ENCODE peak calls at places on chromosome 16, in four cellular contexts. One of them, this sample, is unnamed.

GRCh38 chr16:533391-534088 is 6.0 kb downstream of the CAPN15 start:
- DNase-seq in GM12878: no peak
- DNase-seq in HEK293T: no peak
- DNase-seq in HepG2: peak
- DNase-seq in this sample: no peak

GRCh38 chr16:85057948-85058347 is 30.4 kb downstream of the KIAA0513 start:
- DNase-seq in GM12878: peak
- DNase-seq in HEK293T: no peak
- DNase-seq in HepG2: no peak
- DNase-seq in this sample: no peak

GRCh38 chr16:56262148-56262878 is 71.0 kb downstream of the GNAO1 start:
- DNase-seq in GM12878: no peak
- DNase-seq in HEK293T: no peak
- DNase-seq in HepG2: no peak
- DNase-seq in this sample: peak

GRCh38 chr16:82736161-82736697 is 109.5 kb downstream of the CDH13 start:
- DNase-seq in GM12878: no peak
- DNase-seq in HEK293T: no peak
- DNase-seq in HepG2: no peak
- DNase-seq in this sample: no peak

GRCh38 chr16:13093676-13094075 is 192.3 kb downstream of the SHISA9 start:
- DNase-seq in GM12878: no peak
- DNase-seq in HEK293T: no peak
- DNase-seq in HepG2: no peak
- DNase-seq in this sample: no peak

GRCh38 chr16:56576585-56577299 is 11.9 kb downstream of the MT4 start:
- DNase-seq in GM12878: peak
- DNase-seq in HEK293T: peak
- DNase-seq in HepG2: peak
- DNase-seq in this sample: peak

GRCh38 chr16:56629531-56629930 is 2.9 kb upstream of the MT1M start:
- DNase-seq in GM12878: no peak
- DNase-seq in HEK293T: no peak
- DNase-seq in HepG2: no peak
- DNase-seq in this sample: no peak

GRCh38 chr16:57131351-57131970 is 39.1 kb downstream of the CPNE2 start:
- DNase-seq in GM12878: no peak
- DNase-seq in HEK293T: no peak
- DNase-seq in HepG2: no peak
- DNase-seq in this sample: no peak

GRCh38 chr16:23466162-23466885 is 13.3 kb upstream of the COG7 start:
- DNase-seq in GM12878: no peak
- DNase-seq in HEK293T: no peak
- DNase-seq in HepG2: no peak
- DNase-seq in this sample: no peak

GRCh38 chr16:50178397-50179018 is 25.4 kb downstream of the TENT4B start:
- DNase-seq in GM12878: no peak
- DNase-seq in HEK293T: no peak
- DNase-seq in HepG2: no peak
- DNase-seq in this sample: no peak

GRCh38 chr16:50169555-50170096 is 16.5 kb downstream of the TENT4B start:
- DNase-seq in GM12878: no peak
- DNase-seq in HEK293T: no peak
- DNase-seq in HepG2: no peak
- DNase-seq in this sample: no peak

GRCh38 chr16:50167603-50168002 is 14.5 kb downstream of the TENT4B start:
- DNase-seq in GM12878: no peak
- DNase-seq in HEK293T: no peak
- DNase-seq in HepG2: no peak
- DNase-seq in this sample: no peak

GRCh38 chr16:50172195-50172922 is 19.3 kb downstream of the TENT4B start:
- DNase-seq in GM12878: no peak
- DNase-seq in HEK293T: no peak
- DNase-seq in HepG2: no peak
- DNase-seq in this sample: no peak

GRCh38 chr16:50173318-50173717 is 20.2 kb downstream of the TENT4B start:
- DNase-seq in GM12878: no peak
- DNase-seq in HEK293T: no peak
- DNase-seq in HepG2: no peak
- DNase-seq in this sample: no peak
- TF ChIP-seq TARDBP in GM12878: no peak
- TF ChIP-seq TARDBP in HEK293T: no peak
- TF ChIP-seq TARDBP in HepG2: no peak
- TF ChIP-seq TARDBP in this sample: no peak

DNA sequence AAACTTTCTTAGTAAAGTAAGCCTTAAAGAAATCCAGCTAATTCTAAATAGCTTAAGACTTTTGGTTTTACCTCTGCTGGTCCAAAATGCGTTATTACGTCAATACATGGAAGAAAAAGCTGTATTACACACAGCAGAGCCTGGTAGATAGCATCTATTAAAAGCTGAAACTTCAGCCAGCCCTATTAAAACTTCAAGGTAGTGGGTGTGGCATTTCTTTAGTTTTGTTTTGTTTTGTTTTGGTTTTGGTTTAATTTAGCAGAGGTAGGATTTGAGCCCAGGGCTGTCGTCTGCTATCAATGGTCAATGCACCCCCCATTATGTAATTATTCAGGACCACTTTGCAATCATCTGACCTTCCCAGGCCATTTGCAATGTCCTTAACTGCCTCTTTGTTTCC is 318.4 kb upstream of the MAF start:
- DNase-seq in GM12878: no peak
- DNase-seq in HEK293T: no peak
- DNase-seq in HepG2: no peak
- DNase-seq in this sample: no peak
- TF ChIP-seq TARDBP in GM12878: no peak
- TF ChIP-seq TARDBP in HEK293T: no peak
- TF ChIP-seq TARDBP in HepG2: no peak
- TF ChIP-seq TARDBP in this sample: no peak

GRCh38 chr16:66193543-66194229 is 172.8 kb upstream of the CDH5 start:
- DNase-seq in GM12878: no peak
- DNase-seq in HEK293T: no peak
- DNase-seq in HepG2: no peak
- DNase-seq in this sample: no peak

GRCh38 chr16:66188786-66189725 is 177.4 kb upstream of the CDH5 start:
- DNase-seq in GM12878: no peak
- DNase-seq in HEK293T: no peak
- DNase-seq in HepG2: no peak
- DNase-seq in this sample: no peak

GRCh38 chr16:66190411-66190810 is 176.1 kb upstream of the CDH5 start:
- DNase-seq in GM12878: no peak
- DNase-seq in HEK293T: no peak
- DNase-seq in HepG2: no peak
- DNase-seq in this sample: no peak

GRCh38 chr16:66194866-66195265 is 171.6 kb upstream of the CDH5 start:
- DNase-seq in GM12878: no peak
- DNase-seq in HEK293T: no peak
- DNase-seq in HepG2: no peak
- DNase-seq in this sample: no peak

DNA sequence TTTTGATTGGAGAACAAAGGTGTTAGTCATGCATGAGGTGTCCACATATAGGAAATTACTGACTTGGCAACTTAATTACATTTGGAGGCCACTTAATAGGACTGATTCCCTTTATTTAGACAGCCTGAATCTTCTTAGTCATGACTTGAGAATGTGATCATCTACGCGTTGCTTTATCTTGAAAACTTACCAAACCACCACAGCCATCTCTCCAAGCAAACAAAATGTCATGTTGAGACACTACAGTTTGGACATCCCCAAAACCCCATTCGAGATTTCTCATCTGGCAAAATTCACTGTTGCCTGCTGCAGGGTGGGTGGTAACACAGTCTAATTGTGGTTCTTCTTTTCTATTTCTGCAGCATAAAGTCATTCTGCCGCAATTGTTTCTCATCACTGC is 176.5 kb upstream of the CDH5 start:
- DNase-seq in GM12878: no peak
- DNase-seq in HEK293T: no peak
- DNase-seq in HepG2: no peak
- DNase-seq in this sample: no peak
- TF ChIP-seq TARDBP in GM12878: no peak
- TF ChIP-seq TARDBP in HEK293T: no peak
- TF ChIP-seq TARDBP in HepG2: no peak
- TF ChIP-seq TARDBP in this sample: no peak

GRCh38 chr16:88329726-88330700 is 52.7 kb upstream of the ZNF469 start:
- DNase-seq in GM12878: no peak
- DNase-seq in HEK293T: no peak
- DNase-seq in HepG2: no peak
- DNase-seq in this sample: no peak
- TF ChIP-seq TARDBP in GM12878: no peak
- TF ChIP-seq TARDBP in HEK293T: no peak
- TF ChIP-seq TARDBP in HepG2: no peak
- TF ChIP-seq TARDBP in this sample: no peak

DNA sequence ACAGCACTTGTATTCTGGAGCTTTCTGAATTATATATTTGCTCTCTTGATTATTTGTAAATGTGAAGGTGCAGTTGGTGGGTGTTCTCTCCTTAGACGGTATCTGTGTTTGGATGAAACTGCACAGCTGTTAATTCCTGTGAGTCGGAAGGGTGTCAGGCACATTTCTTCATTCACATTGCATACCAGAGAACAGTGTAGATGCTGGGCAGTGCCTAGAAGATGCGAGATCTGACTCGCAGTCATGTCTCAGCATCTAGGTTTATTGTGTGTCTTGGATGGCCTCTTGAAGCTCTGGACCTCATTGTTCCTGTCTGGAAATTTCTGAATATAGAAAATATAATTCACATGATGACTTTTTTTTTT is 61.2 kb downstream of the CLEC16A start:
- DNase-seq in GM12878: no peak
- DNase-seq in HEK293T: no peak
- DNase-seq in HepG2: no peak
- DNase-seq in this sample: no peak
- TF ChIP-seq TARDBP in GM12878: no peak
- TF ChIP-seq TARDBP in HEK293T: no peak
- TF ChIP-seq TARDBP in HepG2: no peak
- TF ChIP-seq TARDBP in this sample: no peak

GRCh38 chr16:10787304-10787703 is 31.3 kb downstream of the TVP23A start:
- DNase-seq in GM12878: no peak
- DNase-seq in HEK293T: no peak
- DNase-seq in HepG2: no peak
- DNase-seq in this sample: peak
- TF ChIP-seq TARDBP in GM12878: no peak
- TF ChIP-seq TARDBP in HEK293T: no peak
- TF ChIP-seq TARDBP in HepG2: no peak
- TF ChIP-seq TARDBP in this sample: no peak

GRCh38 chr16:89049484-89050118 is 44.1 kb upstream of the ACSF3 start:
- DNase-seq in GM12878: no peak
- DNase-seq in HEK293T: no peak
- DNase-seq in HepG2: no peak
- DNase-seq in this sample: no peak

GRCh38 chr16:89047331-89048086 is 46.1 kb upstream of the ACSF3 start:
- DNase-seq in GM12878: no peak
- DNase-seq in HEK293T: no peak
- DNase-seq in HepG2: no peak
- DNase-seq in this sample: no peak

GRCh38 chr16:89046491-89046890 is 47.2 kb upstream of the ACSF3 start:
- DNase-seq in GM12878: no peak
- DNase-seq in HEK293T: no peak
- DNase-seq in HepG2: no peak
- DNase-seq in this sample: no peak

GRCh38 chr16:89048871-89049422 is 44.7 kb upstream of the ACSF3 start:
- DNase-seq in GM12878: no peak
- DNase-seq in HEK293T: no peak
- DNase-seq in HepG2: no peak
- DNase-seq in this sample: no peak

GRCh38 chr16:89048087-89048729 is 45.4 kb upstream of the ACSF3 start:
- DNase-seq in GM12878: no peak
- DNase-seq in HEK293T: no peak
- DNase-seq in HepG2: no peak
- DNase-seq in this sample: no peak
- TF ChIP-seq TARDBP in GM12878: no peak
- TF ChIP-seq TARDBP in HEK293T: no peak
- TF ChIP-seq TARDBP in HepG2: no peak
- TF ChIP-seq TARDBP in this sample: no peak

GRCh38 chr16:60203525-60204124 is 1469.5 kb upstream of the GOT2 start:
- DNase-seq in GM12878: no peak
- DNase-seq in HEK293T: no peak
- DNase-seq in HepG2: no peak
- DNase-seq in this sample: no peak
- TF ChIP-seq TARDBP in GM12878: no peak
- TF ChIP-seq TARDBP in HEK293T: no peak
- TF ChIP-seq TARDBP in HepG2: no peak
- TF ChIP-seq TARDBP in this sample: no peak

This sample was measured in K562.